ENCODE peak calls at places on chromosomes 6 and 20, in seven cellular contexts. One of them, this sample, is unnamed.

GRCh38 chr6:149551920-149552319 is 6.1 kb upstream of the PPIL4 start:
- DNase-seq in GM23248: no peak
- DNase-seq in neural progenitor cell: no peak
- DNase-seq in spleen: no peak
- DNase-seq in heart right ventricle: no peak
- DNase-seq in Peyer's patch: no peak
- DNase-seq in tibial nerve: no peak
- DNase-seq in this sample: no peak

GRCh38 chr20:44388466-44389023 is 33.0 kb downstream of the HNF4A start:
- DNase-seq in GM23248: peak
- DNase-seq in neural progenitor cell: peak
- DNase-seq in spleen: peak
- DNase-seq in heart right ventricle: peak
- DNase-seq in Peyer's patch: peak
- DNase-seq in tibial nerve: peak
- DNase-seq in this sample: peak

GRCh38 chr20:21411725-21412124 is 14.4 kb upstream of the NKX2-4 start:
- DNase-seq in GM23248: no peak
- DNase-seq in neural progenitor cell: no peak
- DNase-seq in spleen: no peak
- DNase-seq in heart right ventricle: no peak
- DNase-seq in Peyer's patch: no peak
- DNase-seq in tibial nerve: no peak
- DNase-seq in this sample: no peak

GRCh38 chr6:65402564-65402963 is 304.5 kb downstream of the EYS start:
- DNase-seq in GM23248: no peak
- DNase-seq in neural progenitor cell: no peak
- DNase-seq in spleen: no peak
- DNase-seq in heart right ventricle: no peak
- DNase-seq in Peyer's patch: no peak
- DNase-seq in tibial nerve: no peak
- DNase-seq in this sample: no peak

GRCh38 chr20:19605759-19606158 is 152.3 kb upstream of the RIN2 start:
- DNase-seq in GM23248: no peak
- DNase-seq in neural progenitor cell: no peak
- DNase-seq in spleen: no peak
- DNase-seq in heart right ventricle: no peak
- DNase-seq in Peyer's patch: no peak
- DNase-seq in tibial nerve: no peak
- DNase-seq in this sample: no peak

GRCh38 chr6:125745281-125746018 is 4.0 kb upstream of the HEY2 start:
- DNase-seq in GM23248: no peak
- DNase-seq in neural progenitor cell: peak
- DNase-seq in spleen: no peak
- DNase-seq in heart right ventricle: no peak
- DNase-seq in Peyer's patch: no peak
- DNase-seq in tibial nerve: no peak
- DNase-seq in this sample: no peak

GRCh38 chr6:27332692-27333641 is 20.9 kb upstream of the POM121L2 start:
- DNase-seq in GM23248: peak
- DNase-seq in neural progenitor cell: peak
- DNase-seq in spleen: no peak
- DNase-seq in heart right ventricle: no peak
- DNase-seq in Peyer's patch: no peak
- DNase-seq in tibial nerve: no peak
- DNase-seq in this sample: peak

GRCh38 chr6:160534050-160534696 is 129.9 kb downstream of the LPA start:
- DNase-seq in GM23248: peak
- DNase-seq in neural progenitor cell: peak
- DNase-seq in spleen: peak
- DNase-seq in heart right ventricle: peak
- DNase-seq in Peyer's patch: peak
- DNase-seq in tibial nerve: peak
- DNase-seq in this sample: peak

GRCh38 chr6:108558372-108559096 is 2.2 kb upstream of the FOXO3 start:
- DNase-seq in GM23248: peak
- DNase-seq in neural progenitor cell: peak
- DNase-seq in spleen: peak
- DNase-seq in heart right ventricle: peak
- DNase-seq in Peyer's patch: peak
- DNase-seq in tibial nerve: peak
- DNase-seq in this sample: peak

GRCh38 chr20:1472556-1473243 is 6.1 kb upstream of the NSFL1C start:
- DNase-seq in GM23248: no peak
- DNase-seq in neural progenitor cell: no peak
- DNase-seq in spleen: no peak
- DNase-seq in heart right ventricle: no peak
- DNase-seq in Peyer's patch: no peak
- DNase-seq in tibial nerve: no peak
- DNase-seq in this sample: no peak

GRCh38 chr20:5171790-5172164 is 45.0 kb downstream of the CDS2 start:
- DNase-seq in GM23248: no peak
- DNase-seq in neural progenitor cell: no peak
- DNase-seq in spleen: no peak
- DNase-seq in heart right ventricle: no peak
- DNase-seq in Peyer's patch: no peak
- DNase-seq in tibial nerve: no peak
- DNase-seq in this sample: no peak

GRCh38 chr6:57162516-57162915 is 9.6 kb upstream of the BAG2 start:
- DNase-seq in GM23248: peak
- DNase-seq in neural progenitor cell: no peak
- DNase-seq in spleen: no peak
- DNase-seq in heart right ventricle: no peak
- DNase-seq in Peyer's patch: no peak
- DNase-seq in tibial nerve: no peak
- DNase-seq in this sample: no peak

GRCh38 chr6:35273822-35274559 is 14.5 kb downstream of the ZNF76 start:
- DNase-seq in GM23248: peak
- DNase-seq in neural progenitor cell: no peak
- DNase-seq in spleen: no peak
- DNase-seq in heart right ventricle: no peak
- DNase-seq in Peyer's patch: no peak
- DNase-seq in tibial nerve: no peak
- DNase-seq in this sample: no peak

GRCh38 chr20:32538526-32538918 is 46.6 kb downstream of the NOL4L start:
- DNase-seq in GM23248: peak
- DNase-seq in neural progenitor cell: no peak
- DNase-seq in spleen: peak
- DNase-seq in heart right ventricle: no peak
- DNase-seq in Peyer's patch: no peak
- DNase-seq in tibial nerve: no peak
- DNase-seq in this sample: no peak

DNA sequence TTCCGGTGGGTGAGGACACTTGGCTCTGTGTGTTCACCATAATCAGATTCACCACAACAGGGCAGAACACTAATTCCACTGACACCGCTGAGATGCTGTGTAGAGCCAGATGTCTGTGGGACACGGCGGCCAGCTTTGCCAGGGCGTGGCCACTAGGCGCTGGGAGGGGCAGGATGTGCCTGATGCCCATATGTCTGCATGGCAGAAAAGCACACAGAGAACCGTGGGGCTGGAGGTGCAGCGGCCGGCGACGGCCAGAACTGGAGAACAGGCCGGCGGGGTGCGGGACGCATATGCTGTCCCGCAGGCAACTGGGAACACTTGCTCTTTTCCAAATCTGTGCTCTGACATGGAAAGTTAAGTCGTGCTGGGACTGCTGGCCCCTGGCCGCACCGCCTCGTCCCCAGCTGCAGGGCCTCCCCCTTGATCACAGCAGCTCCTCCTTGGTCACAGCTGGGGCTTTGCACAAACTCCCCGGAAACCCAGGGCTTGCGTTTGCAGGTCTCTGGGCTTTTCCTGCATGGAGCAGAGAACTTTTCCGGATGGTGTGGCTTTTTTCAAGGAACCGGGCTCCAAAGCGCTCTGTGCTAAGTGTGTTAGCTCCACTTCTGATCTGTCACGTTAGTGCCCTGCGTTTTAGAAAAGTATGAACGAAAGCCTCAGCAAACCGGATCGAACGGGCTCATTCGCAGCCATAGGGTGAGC is 31.1 kb downstream of the NTSR1 start:
- DNase-seq in GM23248: peak
- DNase-seq in neural progenitor cell: no peak
- DNase-seq in spleen: peak
- DNase-seq in heart right ventricle: peak
- DNase-seq in Peyer's patch: peak
- DNase-seq in tibial nerve: no peak
- DNase-seq in this sample: no peak
- H3K4me3 ChIP-seq in GM23248: peak
- H3K4me3 ChIP-seq in neural progenitor cell: no peak
- H3K4me3 ChIP-seq in spleen: peak
- H3K4me3 ChIP-seq in heart right ventricle: peak
- H3K4me3 ChIP-seq in Peyer's patch: peak
- H3K4me3 ChIP-seq in tibial nerve: peak
- H3K4me3 ChIP-seq in this sample: no peak

GRCh38 chr20:33889312-33889711 is 78.2 kb downstream of the CHMP4B start:
- DNase-seq in GM23248: no peak
- DNase-seq in neural progenitor cell: no peak
- DNase-seq in spleen: no peak
- DNase-seq in heart right ventricle: no peak
- DNase-seq in Peyer's patch: no peak
- DNase-seq in tibial nerve: no peak
- DNase-seq in this sample: no peak
- H3K27ac ChIP-seq in GM23248: no peak
- H3K27ac ChIP-seq in neural progenitor cell: no peak
- H3K27ac ChIP-seq in spleen: no peak
- H3K27ac ChIP-seq in heart right ventricle: no peak
- H3K27ac ChIP-seq in Peyer's patch: no peak
- H3K27ac ChIP-seq in tibial nerve: no peak
- H3K27ac ChIP-seq in this sample: no peak

GRCh38 chr6:7728855-7729590 is 3.1 kb downstream of the BMP6 start:
- DNase-seq in GM23248: peak
- DNase-seq in neural progenitor cell: peak
- DNase-seq in spleen: no peak
- DNase-seq in heart right ventricle: no peak
- DNase-seq in Peyer's patch: no peak
- DNase-seq in tibial nerve: no peak
- DNase-seq in this sample: no peak

GRCh38 chr6:7730852-7731251 is 5.0 kb downstream of the BMP6 start:
- DNase-seq in GM23248: peak
- DNase-seq in neural progenitor cell: no peak
- DNase-seq in spleen: no peak
- DNase-seq in heart right ventricle: no peak
- DNase-seq in Peyer's patch: no peak
- DNase-seq in tibial nerve: no peak
- DNase-seq in this sample: no peak

GRCh38 chr6:7731289-7731688 is 5.4 kb downstream of the BMP6 start:
- DNase-seq in GM23248: no peak
- DNase-seq in neural progenitor cell: no peak
- DNase-seq in spleen: no peak
- DNase-seq in heart right ventricle: no peak
- DNase-seq in Peyer's patch: no peak
- DNase-seq in tibial nerve: no peak
- DNase-seq in this sample: no peak

GRCh38 chr6:7730003-7730402 is 4.1 kb downstream of the BMP6 start:
- DNase-seq in GM23248: peak
- DNase-seq in neural progenitor cell: no peak
- DNase-seq in spleen: no peak
- DNase-seq in heart right ventricle: no peak
- DNase-seq in Peyer's patch: no peak
- DNase-seq in tibial nerve: no peak
- DNase-seq in this sample: no peak

DNA sequence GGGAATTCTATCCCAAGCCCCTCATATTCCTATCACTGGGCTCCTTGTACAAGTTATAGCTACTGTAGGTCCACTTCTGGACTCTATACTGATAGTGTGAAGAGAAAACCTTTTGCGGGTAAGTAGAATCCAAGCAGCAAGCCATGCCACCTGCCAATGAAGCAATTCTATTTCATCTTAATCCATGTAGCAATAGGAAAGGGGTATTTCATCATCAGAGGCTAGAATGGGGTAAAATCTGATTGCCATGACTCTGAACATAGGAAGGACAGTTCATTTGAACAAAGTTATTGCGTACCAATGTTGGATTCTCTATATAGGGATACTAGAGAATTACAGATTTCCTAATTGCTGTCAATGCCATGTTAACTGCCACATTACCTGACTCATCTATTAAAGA is 4.5 kb downstream of the BMP6 start:
- DNase-seq in GM23248: no peak
- DNase-seq in neural progenitor cell: no peak
- DNase-seq in spleen: no peak
- DNase-seq in heart right ventricle: no peak
- DNase-seq in Peyer's patch: no peak
- DNase-seq in tibial nerve: no peak
- DNase-seq in this sample: no peak
- H3K4me3 ChIP-seq in GM23248: peak
- H3K4me3 ChIP-seq in neural progenitor cell: no peak
- H3K4me3 ChIP-seq in spleen: no peak
- H3K4me3 ChIP-seq in heart right ventricle: no peak
- H3K4me3 ChIP-seq in Peyer's patch: no peak
- H3K4me3 ChIP-seq in tibial nerve: no peak
- H3K4me3 ChIP-seq in this sample: no peak

GRCh38 chr20:23114018-23114417 is 27.9 kb upstream of the CD93 start:
- DNase-seq in GM23248: no peak
- DNase-seq in neural progenitor cell: no peak
- DNase-seq in spleen: peak
- DNase-seq in heart right ventricle: peak
- DNase-seq in Peyer's patch: no peak
- DNase-seq in tibial nerve: no peak
- DNase-seq in this sample: no peak

GRCh38 chr20:23111944-23112342 is 25.8 kb upstream of the CD93 start:
- DNase-seq in GM23248: no peak
- DNase-seq in neural progenitor cell: no peak
- DNase-seq in spleen: peak
- DNase-seq in heart right ventricle: no peak
- DNase-seq in Peyer's patch: no peak
- DNase-seq in tibial nerve: no peak
- DNase-seq in this sample: no peak

GRCh38 chr20:23108871-23109270 is 22.7 kb upstream of the CD93 start:
- DNase-seq in GM23248: no peak
- DNase-seq in neural progenitor cell: no peak
- DNase-seq in spleen: peak
- DNase-seq in heart right ventricle: no peak
- DNase-seq in Peyer's patch: no peak
- DNase-seq in tibial nerve: no peak
- DNase-seq in this sample: no peak

GRCh38 chr20:23112595-23112994 is 26.5 kb upstream of the CD93 start:
- DNase-seq in GM23248: no peak
- DNase-seq in neural progenitor cell: no peak
- DNase-seq in spleen: peak
- DNase-seq in heart right ventricle: no peak
- DNase-seq in Peyer's patch: no peak
- DNase-seq in tibial nerve: no peak
- DNase-seq in this sample: no peak

DNA sequence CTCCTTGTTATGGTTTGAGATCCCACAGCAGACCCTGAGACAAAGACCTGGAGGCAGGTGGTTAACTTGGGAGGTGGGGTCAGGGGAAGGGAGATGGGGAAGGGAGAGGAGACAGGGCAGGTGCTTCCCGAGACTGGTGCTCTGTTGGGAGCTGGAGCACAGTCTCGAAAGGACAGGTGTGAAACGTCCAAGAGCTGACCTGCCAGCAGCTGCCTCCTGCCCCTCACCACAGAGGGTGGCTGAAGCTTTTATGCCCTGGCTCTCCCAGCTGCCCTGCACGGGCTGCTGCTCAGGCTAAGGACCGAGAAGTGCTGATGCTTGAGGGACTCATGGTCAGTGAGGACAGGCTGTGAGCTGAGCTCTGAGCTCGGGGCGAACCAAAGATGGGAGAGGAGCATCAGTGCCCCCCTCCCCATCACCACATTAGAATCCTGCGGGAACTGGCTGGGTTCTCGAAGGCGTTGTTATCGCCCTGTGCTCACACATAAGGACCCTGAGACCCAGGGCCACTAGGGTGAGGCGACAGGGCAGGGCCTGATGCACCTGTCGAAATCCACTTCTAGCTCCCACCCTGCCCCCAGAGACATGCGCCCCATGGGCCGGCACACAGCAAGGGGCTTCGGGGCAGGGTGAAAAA is 25.3 kb upstream of the CD93 start:
- DNase-seq in GM23248: no peak
- DNase-seq in neural progenitor cell: no peak
- DNase-seq in spleen: peak
- DNase-seq in heart right ventricle: no peak
- DNase-seq in Peyer's patch: no peak
- DNase-seq in tibial nerve: no peak
- DNase-seq in this sample: no peak
- H3K27ac ChIP-seq in GM23248: no peak
- H3K27ac ChIP-seq in neural progenitor cell: no peak
- H3K27ac ChIP-seq in spleen: no peak
- H3K27ac ChIP-seq in heart right ventricle: no peak
- H3K27ac ChIP-seq in Peyer's patch: no peak
- H3K27ac ChIP-seq in tibial nerve: no peak
- H3K27ac ChIP-seq in this sample: no peak

This sample was measured in iPS DF 6.9.